ENCODE peak calls at places on chromosome 1, in ten cellular contexts. B is heart right ventricle, A is neural progenitor cell, P is pancreas, I is tibial artery, L is left lung, W is astrocyte, Y is left ventricle myocardium inferior, N is PC-3, T is AG04450. U is an unnamed sample. For H3K9me3, the result is how much of the 10 kb centered on the place peaks cover.

GRCh38 chr1:145990249-145991097 is 5.9 kb downstream of the TXNIP start:
- DNase-seq in N (no peak), I (peak), A (no peak), W (no peak), P (peak), T (no peak), L (peak), Y (no peak), B (peak), U (no peak)

GRCh38 chr1:170460379-170460778 is 71.6 kb upstream of the GORAB start:
- DNase-seq in I (no peak), W (no peak), B (no peak), T (no peak), A (peak), L (no peak), Y (no peak), N (no peak), P (no peak), U (no peak)

GRCh38 chr1:71414229-71414628 is 333.4 kb upstream of the ZRANB2 start:
- DNase-seq in I (no peak), N (no peak), P (no peak), Y (no peak), W (no peak), B (no peak), L (no peak), T (no peak), A (no peak), U (no peak)

GRCh38 chr1:16174261-16174871 is 18.5 kb upstream of the EPHA2 start:
- DNase-seq in B (no peak), L (no peak), W (no peak), T (no peak), A (peak), I (no peak), Y (no peak), P (no peak), N (peak), U (peak)

GRCh38 chr1:181151378-181152326 is 63.2 kb downstream of the IER5 start:
- DNase-seq in B (no peak), T (no peak), L (no peak), A (no peak), I (no peak), N (no peak), Y (no peak), P (no peak), W (peak), U (peak)

GRCh38 chr1:210272666-210273065 is 40.1 kb downstream of the SERTAD4 start:
- DNase-seq in Y (no peak), A (peak), P (no peak), T (no peak), B (no peak), W (no peak), N (no peak), L (no peak), I (no peak), U (no peak)

GRCh38 chr1:159921251-159921650 is 4.1 kb downstream of the TAGLN2 start:
- DNase-seq in N (no peak), W (peak), Y (no peak), L (no peak), I (no peak), T (no peak), A (no peak), B (no peak), P (no peak), U (no peak)

GRCh38 chr1:16112558-16113555 is 39.4 kb upstream of the FAM131C start:
- DNase-seq in W (peak), B (no peak), L (no peak), N (no peak), A (peak), Y (no peak), T (no peak), I (no peak), P (no peak), U (peak)

GRCh38 chr1:29272171-29272907 is 36.0 kb downstream of the PTPRU start:
- DNase-seq in B (no peak), I (peak), L (no peak), W (no peak), P (no peak), A (peak), T (no peak), Y (no peak), N (no peak), U (no peak)

GRCh38 chr1:56417636-56418035 is 161.7 kb downstream of the PLPP3 start:
- DNase-seq in Y (no peak), L (no peak), A (no peak), B (no peak), I (no peak), P (no peak), N (peak), W (no peak), T (no peak), U (no peak)

GRCh38 chr1:54965624-54966340 is 14.6 kb upstream of the TMEM61 start:
- DNase-seq in Y (peak), N (peak), P (no peak), L (peak), T (no peak), B (peak), A (no peak), W (peak), I (peak), U (peak)

GRCh38 chr1:118905206-118905605 is 82.9 kb downstream of the TBX15 start:
- DNase-seq in Y (no peak), T (no peak), I (peak), P (no peak), L (no peak), N (no peak), B (no peak), A (no peak), W (no peak), U (no peak)

GRCh38 chr1:23558140-23558871 is 995 bp downstream of the ID3 start:
- DNase-seq in Y (peak), A (peak), B (peak), T (no peak), W (no peak), I (peak), L (peak), N (peak), P (peak), U (peak)

GRCh38 chr1:36784147-36784862 is 250.0 kb downstream of the GRIK3 start:
- DNase-seq in I (no peak), B (no peak), T (no peak), Y (no peak), A (no peak), W (no peak), L (no peak), N (no peak), P (no peak), U (no peak)

GRCh38 chr1:58718435-58718834 is 18.6 kb upstream of the MYSM1 start:
- DNase-seq in B (no peak), T (no peak), I (no peak), L (no peak), N (no peak), A (no peak), Y (no peak), P (no peak), W (no peak), U (no peak)

GRCh38 chr1:229185913-229186312 is 85.0 kb upstream of the RAB4A start:
- DNase-seq in I (no peak), B (no peak), Y (no peak), P (no peak), T (no peak), W (no peak), L (no peak), A (no peak), N (no peak), U (no peak)

GRCh38 chr1:183239793-183240625 is 53.9 kb downstream of the LAMC2 start:
- DNase-seq in L (no peak), P (no peak), T (no peak), N (no peak), W (no peak), B (peak), Y (peak), I (no peak), A (no peak), U (no peak)

GRCh38 chr1:94969137-94969536 is 42.2 kb upstream of the CNN3 start:
- DNase-seq in P (no peak), B (no peak), T (no peak), N (no peak), A (no peak), W (no peak), Y (no peak), L (no peak), I (no peak), U (no peak)

GRCh38 chr1:118859999-118860398 is 128.1 kb downstream of the TBX15 start:
- DNase-seq in I (no peak), N (no peak), W (no peak), Y (no peak), P (no peak), L (no peak), T (no peak), B (no peak), A (no peak), U (no peak)

GRCh38 chr1:8133190-8133589 is 107.1 kb upstream of the ERRFI1 start:
- DNase-seq in N (no peak), I (peak), P (no peak), T (no peak), W (no peak), L (no peak), Y (no peak), A (no peak), B (no peak), U (no peak)

GRCh38 chr1:43383449-43383848 is 6.2 kb downstream of the MED8 start:
- DNase-seq in L (no peak), Y (no peak), P (no peak), I (no peak), W (no peak), B (no peak), N (peak), T (no peak), A (no peak), U (no peak)

GRCh38 chr1:243748706-243749283 is 101.2 kb downstream of the AKT3 start:
- DNase-seq in B (no peak), P (no peak), N (peak), W (peak), T (peak), L (no peak), Y (no peak), I (no peak), A (peak), U (peak)

GRCh38 chr1:235238558-235238957 is 77.5 kb upstream of the RBM34 start:
- DNase-seq in I (no peak), A (no peak), L (no peak), P (no peak), N (no peak), B (no peak), T (no peak), Y (no peak), W (no peak), U (no peak)

GRCh38 chr1:3383679-3384078 is 70.8 kb upstream of the ARHGEF16 start:
- DNase-seq in P (no peak), L (no peak), T (no peak), A (no peak), Y (no peak), I (no peak), N (no peak), B (no peak), W (no peak), U (no peak)

GRCh38 chr1:214111796-214112195 is 124.0 kb downstream of the PROX1 start:
- DNase-seq in B (no peak), P (no peak), Y (no peak), N (no peak), T (no peak), L (no peak), W (no peak), A (no peak), I (no peak), U (no peak)

GRCh38 chr1:214106375-214106774 is 118.6 kb downstream of the PROX1 start:
- DNase-seq in Y (no peak), I (no peak), B (no peak), T (no peak), N (no peak), A (no peak), L (no peak), P (no peak), W (no peak), U (no peak)

GRCh38 chr1:214108097-214108446 is 120.3 kb downstream of the PROX1 start:
- DNase-seq in P (no peak), Y (no peak), B (no peak), N (no peak), I (no peak), W (peak), T (no peak), L (no peak), A (no peak), U (no peak)

GRCh38 chr1:214103778-214104177 is 116.0 kb downstream of the PROX1 start:
- DNase-seq in L (no peak), P (no peak), Y (no peak), T (no peak), I (no peak), B (no peak), W (no peak), N (no peak), A (no peak), U (no peak)

DNA sequence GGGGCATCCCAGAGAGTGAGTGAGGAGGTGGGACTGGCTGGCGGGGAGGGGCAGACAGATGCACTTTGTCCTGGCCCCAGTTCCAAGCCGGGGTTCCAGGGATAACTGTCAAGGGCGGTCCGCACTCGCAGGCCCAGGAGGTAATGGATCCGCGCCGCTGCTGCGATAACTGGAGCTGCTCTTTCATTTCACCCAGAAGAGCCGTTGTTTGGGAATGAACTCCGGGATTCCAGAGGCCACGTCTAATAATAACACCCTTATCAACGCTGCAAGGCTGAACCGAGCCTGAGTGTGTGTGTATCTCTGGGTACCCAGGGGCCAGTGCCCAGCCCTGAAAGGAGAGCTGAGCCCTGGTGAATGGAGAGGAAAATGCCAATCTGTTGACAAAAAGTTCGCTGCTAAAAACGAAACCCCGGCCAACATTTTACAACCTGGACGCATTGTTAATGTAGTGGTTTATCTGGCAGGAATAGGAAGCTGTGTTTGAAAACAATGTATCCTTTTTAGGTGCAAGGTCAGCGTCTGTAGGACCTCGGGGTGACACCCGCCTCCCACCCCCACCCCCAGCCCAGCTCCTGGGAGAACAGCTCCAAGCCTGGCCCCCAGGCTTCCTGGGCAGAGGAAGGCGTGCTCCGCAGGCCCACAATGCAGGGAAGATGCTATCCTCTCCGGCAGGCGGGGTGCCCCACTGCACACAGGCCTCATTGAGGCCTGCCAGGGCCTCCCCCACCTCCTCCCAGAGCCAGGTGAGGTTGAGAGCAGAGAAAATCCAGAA is 119.7 kb downstream of the PROX1 start:
- DNase-seq in Y (peak), A (no peak), I (no peak), L (no peak), P (peak), T (no peak), N (no peak), B (peak), W (peak), U (no peak)
- H3K4me3 ChIP-seq in Y (peak), A (no peak), I (no peak), L (no peak), P (peak), T (peak), N (no peak), B (peak), W (peak), U (no peak)

GRCh38 chr1:11787804-11788436 is 17.8 kb downstream of the MTHFR start:
- DNase-seq in L (no peak), A (peak), Y (no peak), B (no peak), P (no peak), W (no peak), N (no peak), T (no peak), I (no peak), U (no peak)

GRCh38 chr1:11787251-11787803 is 18.4 kb downstream of the MTHFR start:
- DNase-seq in N (peak), I (peak), L (peak), T (no peak), A (peak), W (peak), Y (peak), B (peak), P (peak), U (peak)

GRCh38 chr1:11790101-11790879 is 15.5 kb downstream of the MTHFR start:
- DNase-seq in B (no peak), I (no peak), A (peak), N (no peak), T (no peak), P (no peak), W (no peak), L (no peak), Y (no peak), U (no peak)

GRCh38 chr1:11789126-11790067 is 16.4 kb downstream of the MTHFR start:
- DNase-seq in L (no peak), B (no peak), I (no peak), W (no peak), T (no peak), P (no peak), Y (no peak), N (no peak), A (peak), U (no peak)

DNA sequence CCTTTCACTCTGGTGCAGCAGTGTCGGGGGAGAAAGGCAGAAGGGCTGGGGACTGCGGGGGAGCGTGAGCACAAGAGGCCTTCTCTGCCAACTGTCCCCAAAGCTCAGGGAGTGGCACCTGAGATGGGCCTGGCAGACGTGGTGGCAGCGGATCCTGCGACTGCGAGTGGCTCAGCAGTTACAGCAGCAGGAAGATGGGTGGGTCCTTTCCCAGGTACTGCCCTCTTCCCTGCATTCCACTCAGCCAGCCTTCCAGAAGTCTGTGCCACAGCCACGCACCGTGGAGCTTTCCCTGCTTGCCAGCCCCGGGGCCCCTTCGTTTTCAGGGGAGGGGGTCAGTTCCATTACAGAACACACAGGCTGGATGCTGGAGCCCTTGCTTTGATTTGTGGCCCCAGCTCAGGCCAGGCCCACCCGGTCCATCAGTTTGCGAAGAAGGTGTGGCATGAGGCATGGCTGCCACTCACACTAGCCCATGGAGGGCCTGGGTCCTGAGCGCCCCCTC is 17.2 kb downstream of the MTHFR start:
- DNase-seq in I (no peak), L (peak), N (no peak), A (peak), P (no peak), Y (no peak), W (no peak), T (no peak), B (no peak), U (no peak)
- H3K27ac ChIP-seq in I (peak), L (peak), N (no peak), A (no peak), P (no peak), Y (peak), W (no peak), T (no peak), B (peak), U (no peak)

GRCh38 chr1:178542554-178543290 is 29.8 kb downstream of the TEX35 start:
- DNase-seq in L (peak), T (peak), I (peak), N (peak), A (peak), Y (peak), W (peak), B (peak), P (peak), U (peak)
- H3K9me3 ChIP-seq in L (under half), T (under half), I (under half), N (under half), A (under half), Y (under half), W (under half), B (under half), P (under half), U (under half)

GRCh38 chr1:224430511-224431113 is 4.0 kb downstream of the WDR26 start:
- DNase-seq in T (no peak), B (no peak), P (no peak), I (no peak), W (peak), L (no peak), A (no peak), N (peak), Y (no peak), U (peak)

GRCh38 chr1:224432141-224432540 is 2.5 kb downstream of the WDR26 start:
- DNase-seq in B (no peak), Y (no peak), P (no peak), T (no peak), L (no peak), I (no peak), N (no peak), W (no peak), A (no peak), U (no peak)

GRCh38 chr1:224432672-224433040 is 1.9 kb downstream of the WDR26 start:
- DNase-seq in W (no peak), I (no peak), L (no peak), P (no peak), A (peak), B (no peak), Y (no peak), T (no peak), N (no peak), U (peak)

GRCh38 chr1:224433041-224433670 is 1.4 kb downstream of the WDR26 start:
- DNase-seq in B (no peak), Y (no peak), P (no peak), W (no peak), N (no peak), T (no peak), L (peak), I (no peak), A (peak), U (peak)

GRCh38 chr1:224431726-224432125 is 2.9 kb downstream of the WDR26 start:
- DNase-seq in L (no peak), I (no peak), B (no peak), T (no peak), P (no peak), N (no peak), W (no peak), A (no peak), Y (no peak), U (no peak)
- H3K4me3 ChIP-seq in L (no peak), I (peak), B (peak), T (peak), P (peak), N (peak), W (peak), A (peak), Y (peak), U (no peak)

GRCh38 chr1:7098641-7099040 is 313.4 kb downstream of the CAMTA1 start:
- DNase-seq in N (no peak), A (no peak), W (no peak), L (no peak), I (no peak), B (no peak), Y (no peak), P (peak), T (no peak), U (no peak)

GRCh38 chr1:7089485-7089884 is 304.2 kb downstream of the CAMTA1 start:
- DNase-seq in Y (no peak), I (no peak), A (no peak), W (no peak), P (no peak), T (no peak), B (no peak), L (no peak), N (no peak), U (no peak)

GRCh38 chr1:7097938-7098592 is 312.8 kb downstream of the CAMTA1 start:
- DNase-seq in T (no peak), B (no peak), A (no peak), N (no peak), I (no peak), L (no peak), P (peak), Y (no peak), W (no peak), U (no peak)

GRCh38 chr1:7095343-7095964 is 310.2 kb downstream of the CAMTA1 start:
- DNase-seq in L (no peak), P (no peak), Y (no peak), I (no peak), W (no peak), N (no peak), A (no peak), T (no peak), B (no peak), U (no peak)

GRCh38 chr1:7093297-7093696 is 308.0 kb downstream of the CAMTA1 start:
- DNase-seq in A (peak), I (no peak), Y (no peak), N (no peak), P (no peak), W (no peak), L (no peak), B (no peak), T (no peak), U (no peak)
- H3K27ac ChIP-seq in A (no peak), I (no peak), Y (no peak), N (no peak), P (no peak), W (no peak), L (no peak), B (no peak), T (no peak), U (no peak)

GRCh38 chr1:152667625-152668024 is 4.4 kb downstream of the LCE2D start:
- DNase-seq in A (no peak), L (no peak), T (no peak), Y (no peak), I (no peak), P (no peak), B (no peak), W (no peak), N (no peak), U (no peak)
- H3K9me3 ChIP-seq in A (under half), L (under half), T (under half), Y (under half), I (under half), P (under half), B (under half), W (under half), N (under half), U (under half)

GRCh38 chr1:84363019-84363418 is 35.3 kb upstream of the DNASE2B start:
- DNase-seq in A (no peak), I (no peak), T (no peak), Y (no peak), L (no peak), P (no peak), N (no peak), W (no peak), B (no peak), U (no peak)
- H3K4me3 ChIP-seq in A (no peak), I (peak), T (no peak), Y (no peak), L (no peak), P (no peak), N (no peak), W (no peak), B (no peak), U (no peak)

U was measured in SJSA1.